ENCODE peak calls at places on chromosomes 12 and 14, in ten cellular contexts. Y, L, J, A, C, I, E, X, S and M are unnamed samples.

GRCh38 chr12:115413626-115414025 is 729.7 kb upstream of the TBX3 start:
- DNase-seq in Y (no peak), J (no peak), S (no peak), I (no peak), A (no peak), L (no peak), X (no peak), E (no peak), C (no peak), M (no peak)

GRCh38 chr14:100059433-100059781 is 5.8 kb upstream of the EVL start:
- DNase-seq in E (no peak), C (no peak), X (no peak), L (no peak), I (no peak), J (no peak), S (no peak), A (no peak), Y (peak), M (no peak)

GRCh38 chr12:49621651-49622500 is 1.5 kb upstream of the PRPF40B start:
- DNase-seq in X (peak), J (no peak), A (no peak), E (no peak), L (no peak), C (no peak), S (no peak), I (no peak), Y (no peak), M (no peak)

GRCh38 chr12:109192358-109192757 is 76.0 kb downstream of the ACACB start:
- DNase-seq in L (peak), A (no peak), S (no peak), C (no peak), X (peak), Y (no peak), E (no peak), I (peak), J (no peak), M (no peak)

GRCh38 chr12:89856431-89856830 is 147.8 kb upstream of the ATP2B1 start:
- DNase-seq in E (no peak), I (peak), L (no peak), X (peak), J (no peak), S (no peak), A (no peak), Y (no peak), C (no peak), M (peak)

GRCh38 chr14:106210650-106211049 is 684.3 kb downstream of the TMEM121 start:
- DNase-seq in S (no peak), Y (peak), A (no peak), J (no peak), L (peak), C (no peak), X (no peak), I (no peak), E (no peak), M (no peak)

GRCh38 chr12:67501362-67501761 is 147.2 kb upstream of the DYRK2 start:
- DNase-seq in Y (no peak), E (no peak), S (no peak), J (no peak), A (no peak), C (no peak), I (no peak), X (no peak), L (peak), M (no peak)

GRCh38 chr12:18897816-18898215 is 159.9 kb downstream of the CAPZA3 start:
- DNase-seq in L (no peak), X (no peak), I (no peak), S (no peak), Y (no peak), J (no peak), A (no peak), E (no peak), C (no peak), M (no peak)

GRCh38 chr14:65164068-65164824 is 61.9 kb upstream of the MAX start:
- DNase-seq in Y (peak), J (peak), E (peak), X (peak), I (no peak), A (no peak), L (peak), S (no peak), C (no peak), M (peak)

GRCh38 chr14:91019673-91020072 is 40.8 kb downstream of the RPS6KA5 start:
- DNase-seq in A (no peak), J (peak), L (no peak), X (no peak), C (no peak), E (no peak), I (no peak), Y (no peak), S (no peak), M (no peak)

GRCh38 chr14:36905272-36906046 is 243.8 kb downstream of the PAX9 start:
- DNase-seq in I (no peak), C (no peak), X (no peak), A (no peak), E (no peak), L (no peak), Y (no peak), J (no peak), S (no peak), M (no peak)

GRCh38 chr12:118035194-118036041 is 18.9 kb downstream of the RFC5 start:
- DNase-seq in S (no peak), A (no peak), L (no peak), I (no peak), J (peak), C (no peak), E (no peak), X (peak), Y (peak), M (no peak)

GRCh38 chr14:96001866-96002510 is 37.2 kb upstream of the C14orf132 start:
- DNase-seq in E (peak), S (no peak), J (peak), I (no peak), Y (no peak), A (no peak), C (no peak), X (peak), L (no peak), M (no peak)

GRCh38 chr12:108589028-108589839 is 8.7 kb downstream of the TMEM119 start:
- DNase-seq in C (no peak), S (peak), A (peak), I (peak), E (peak), X (peak), Y (no peak), L (no peak), J (no peak), M (peak)

GRCh38 chr12:31749024-31749704 is 20.3 kb upstream of the AMN1 start:
- DNase-seq in X (peak), I (peak), Y (peak), S (no peak), C (peak), E (peak), L (peak), A (no peak), J (peak), M (no peak)

GRCh38 chr12:77113971-77114370 is 48.6 kb upstream of the E2F7 start:
- DNase-seq in S (no peak), Y (no peak), J (no peak), E (no peak), A (no peak), X (no peak), L (no peak), C (no peak), I (peak), M (no peak)

GRCh38 chr12:22969521-22969920 is 344.6 kb downstream of the ETNK1 start:
- DNase-seq in X (no peak), L (no peak), E (no peak), I (peak), S (no peak), C (no peak), A (no peak), Y (no peak), J (no peak), M (no peak)

GRCh38 chr12:33427071-33427470 is 12.5 kb downstream of the SYT10 start:
- DNase-seq in A (no peak), J (peak), L (peak), S (no peak), Y (no peak), E (peak), I (no peak), C (no peak), X (no peak), M (peak)

GRCh38 chr12:108214046-108214445 is 85.0 kb downstream of the WSCD2 start:
- DNase-seq in X (no peak), C (no peak), J (no peak), Y (no peak), S (no peak), E (no peak), I (no peak), A (no peak), L (no peak), M (no peak)

GRCh38 chr12:30898846-30899245 is 27.7 kb upstream of the TSPAN11 start:
- DNase-seq in J (no peak), I (no peak), X (no peak), A (no peak), C (no peak), E (no peak), S (no peak), Y (no peak), L (no peak), M (no peak)

GRCh38 chr14:31988237-31988636 is 88.9 kb upstream of the ARHGAP5 start:
- DNase-seq in I (no peak), A (no peak), J (no peak), L (no peak), S (no peak), C (no peak), Y (no peak), X (no peak), E (no peak), M (no peak)

GRCh38 chr14:50084666-50085065 is 31.7 kb downstream of the VCPKMT start:
- DNase-seq in E (no peak), C (no peak), L (no peak), I (no peak), Y (no peak), A (no peak), J (no peak), X (no peak), S (no peak), M (no peak)

GRCh38 chr12:100141998-100142850 is 450 bp downstream of the BLTP3B start:
- DNase-seq in X (peak), S (peak), L (peak), A (peak), C (peak), J (peak), I (no peak), E (peak), Y (peak), M (no peak)

GRCh38 chr14:89422181-89422951 is 5.3 kb upstream of the FOXN3 start:
- DNase-seq in C (no peak), Y (peak), A (no peak), S (no peak), E (no peak), J (no peak), I (no peak), X (no peak), L (peak), M (peak)

GRCh38 chr14:105315941-105316562 is 1.5 kb downstream of the PACS2 start:
- DNase-seq in E (no peak), Y (no peak), J (no peak), S (peak), I (no peak), L (no peak), X (no peak), C (no peak), A (peak), M (no peak)

GRCh38 chr12:123115409-123116111 is 35.3 kb downstream of the PITPNM2 start:
- DNase-seq in L (no peak), J (no peak), Y (peak), S (no peak), E (no peak), X (peak), I (peak), C (no peak), A (peak), M (no peak)

GRCh38 chr12:126369487-126370463 is 1304.5 kb downstream of the AACS start:
- DNase-seq in E (no peak), S (no peak), I (peak), Y (no peak), J (no peak), X (no peak), L (no peak), A (no peak), C (no peak), M (no peak)

GRCh38 chr12:117084405-117085317 is 14.6 kb downstream of the TESC start:
- DNase-seq in Y (no peak), S (peak), C (no peak), I (no peak), X (no peak), L (no peak), J (no peak), A (peak), E (no peak), M (no peak)

GRCh38 chr14:61575751-61576150 is 119.6 kb upstream of the HIF1A start:
- DNase-seq in E (no peak), A (no peak), C (no peak), I (no peak), X (no peak), J (no peak), L (no peak), S (no peak), Y (no peak), M (no peak)

GRCh38 chr14:73136387-73137221 is at the start of gene PSEN1:
- DNase-seq in J (peak), C (peak), I (peak), Y (peak), L (peak), X (peak), S (peak), A (peak), E (peak), M (peak)